ENCODE peak calls at places on chromosomes 16 and 17, in four cellular contexts. X is H9, J is H1, Z is IMR-90. G is an unnamed sample.

GRCh38 chr16:66711581-66711980 is 15.0 kb upstream of the CMTM4 start:
- DNase-seq in Z (no peak), X (no peak), J (no peak), G (no peak)

GRCh38 chr17:33260638-33261037 is 32.5 kb downstream of the ASIC2 start:
- DNase-seq in Z (no peak), X (peak; percentile 52), J (peak; percentile 49), G (no peak)

GRCh38 chr16:71564377-71564967 is 12.4 kb downstream of the TAT start:
- DNase-seq in Z (no peak), J (no peak), X (no peak), G (no peak)

GRCh38 chr17:691423-691822 is 23.2 kb downstream of the VPS53 start:
- DNase-seq in Z (peak; percentile 76), X (no peak), J (no peak), G (no peak)

GRCh38 chr16:31083556-31083955 is 5.2 kb downstream of the PRSS53 start:
- DNase-seq in Z (no peak), J (no peak), X (peak; percentile 31), G (peak; percentile 33)

GRCh38 chr17:49497147-49498036 is 2.3 kb downstream of the NGFR start:
- DNase-seq in X (peak; percentile 87), Z (peak; percentile 22), J (peak; percentile 81), G (peak; percentile 76)

GRCh38 chr16:86854058-86854621 is 275.8 kb downstream of the FOXL1 start:
- DNase-seq in Z (peak; percentile 57), X (no peak), J (no peak), G (no peak)

GRCh38 chr17:37671813-37672544 is 28.7 kb upstream of the DDX52 start:
- DNase-seq in X (no peak), J (no peak), Z (peak; percentile 96), G (no peak)

GRCh38 chr17:33640629-33641028 is 347.5 kb upstream of the ASIC2 start:
- DNase-seq in J (no peak), Z (no peak), X (peak; percentile 66), G (peak; percentile 13)

GRCh38 chr17:60630352-60630751 is 30.4 kb downstream of the PPM1D start:
- DNase-seq in Z (no peak), J (no peak), X (no peak), G (no peak)

GRCh38 chr16:53053967-53054669 is 673 bp upstream of the CHD9 start:
- DNase-seq in J (no peak), X (no peak), Z (no peak), G (peak; percentile 50)

GRCh38 chr17:35089846-35090193 is 26.3 kb upstream of the RFFL start:
- DNase-seq in X (peak; percentile 78), Z (peak; percentile 34), J (no peak), G (peak; percentile 89)

GRCh38 chr17:33028778-33029177 is 37.1 kb downstream of the SPACA3 start:
- DNase-seq in J (no peak), X (no peak), Z (no peak), G (no peak)

GRCh38 chr17:6574689-6575595 is 18.6 kb upstream of the PITPNM3 start:
- DNase-seq in J (peak; percentile 52), X (no peak), Z (peak; percentile 73), G (peak; percentile 39)

GRCh38 chr17:4497101-4497824 is 1.4 kb upstream of the SPNS2 start:
- DNase-seq in Z (peak; percentile 52), X (no peak), J (no peak), G (no peak)

GRCh38 chr17:19337712-19338023 is 24.9 kb downstream of the B9D1 start:
- DNase-seq in J (no peak), Z (no peak), X (no peak), G (no peak)

GRCh38 chr17:53707546-53707945 is 115.2 kb upstream of the KIF2B start:
- DNase-seq in Z (no peak), X (no peak), J (no peak), G (no peak)

GRCh38 chr16:13961099-13961811 is 41.3 kb downstream of the ERCC4 start:
- DNase-seq in J (no peak), X (no peak), Z (peak; percentile 59), G (no peak)

GRCh38 chr17:35082073-35082657 is 18.7 kb upstream of the RFFL start:
- DNase-seq in J (no peak), Z (peak; percentile 84), X (no peak), G (no peak)

GRCh38 chr17:57622327-57622885 is 122.7 kb downstream of the CCDC182 start:
- DNase-seq in X (no peak), Z (no peak), J (no peak), G (no peak)
- H3K4me2 ChIP-seq in X (no peak overlapping the region), Z (peak overlapping the region; percentile 14), J (no peak overlapping the region), G (no peak overlapping the region)

DNA sequence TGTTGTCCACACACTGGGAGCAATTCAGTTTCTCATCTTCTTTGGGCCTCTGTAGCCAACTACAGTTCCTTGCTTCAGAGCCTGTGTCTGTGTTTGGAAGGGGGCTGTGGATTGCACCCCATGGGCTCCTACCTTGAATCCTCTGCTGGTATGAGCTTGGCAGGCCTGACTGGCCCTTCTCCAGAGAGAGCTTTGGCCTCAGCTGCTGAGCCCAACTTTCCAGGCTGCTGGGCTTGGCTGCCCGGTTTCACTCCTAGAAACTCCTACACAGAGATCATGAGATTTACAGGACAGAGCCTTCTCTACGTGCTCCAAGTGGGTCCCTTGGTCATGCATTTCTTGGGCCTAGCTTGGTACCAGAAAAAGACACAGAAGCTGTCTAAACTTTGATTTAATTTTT is 354.4 kb downstream of the SNX29 start:
- DNase-seq in Z (no peak), J (no peak), X (no peak), G (no peak)
- H3K56ac ChIP-seq in Z (no peak overlapping the region), J (no peak overlapping the region), X (no peak overlapping the region), G (no peak overlapping the region)

DNA sequence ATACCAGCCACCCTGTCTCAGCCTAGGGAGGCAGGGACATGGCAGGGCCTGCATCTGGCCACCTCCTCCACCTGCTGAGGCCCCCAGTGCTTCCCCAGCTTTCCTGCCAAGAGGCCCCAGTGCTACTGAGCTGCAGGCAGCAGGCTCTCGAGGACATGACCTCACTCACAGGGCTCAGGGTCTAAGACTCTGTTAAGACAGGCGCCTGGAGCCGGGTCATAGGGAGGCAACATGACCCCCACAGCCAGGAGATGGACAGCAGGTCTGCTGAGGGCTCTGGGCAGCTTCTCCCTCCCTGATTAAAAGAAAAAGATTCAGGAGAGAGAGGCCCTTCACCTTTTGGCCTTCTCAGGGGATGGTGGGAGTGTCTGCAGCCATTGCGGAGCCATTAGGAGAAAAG is 23.2 kb upstream of the FASN start:
- DNase-seq in Z (no peak), J (no peak), X (no peak), G (no peak)
- H3K4me2 ChIP-seq in Z (no peak overlapping the region), J (no peak overlapping the region), X (no peak overlapping the region), G (no peak overlapping the region)

GRCh38 chr17:63676540-63676933 is 23.4 kb downstream of the LIMD2 start:
- DNase-seq in X (no peak), J (no peak), Z (no peak), G (no peak)
- H3K56ac ChIP-seq in X (no peak overlapping the region), J (no peak overlapping the region), Z (no peak overlapping the region), G (no peak overlapping the region)